ENCODE peak calls at places on chromosomes 13 and 19, in five cellular contexts. One of them, this sample, is unnamed. For H3K9me3, the result is how much of the 10 kb centered on the place peaks cover.

GRCh38 chr13:20901668-20902437 is 693 bp downstream of the XPO4 start:
- DNase-seq in PC-3: peak
- DNase-seq in suprapubic skin: no peak
- DNase-seq in CD8-positive, alpha-beta memory T cell: no peak
- DNase-seq in A673: peak
- DNase-seq in this sample: no peak

GRCh38 chr19:38455031-38455430 is 21.5 kb downstream of the RYR1 start:
- DNase-seq in PC-3: peak
- DNase-seq in suprapubic skin: no peak
- DNase-seq in CD8-positive, alpha-beta memory T cell: no peak
- DNase-seq in A673: peak
- DNase-seq in this sample: no peak

GRCh38 chr19:3135961-3136683 is at the start of gene GNA15:
- DNase-seq in PC-3: no peak
- DNase-seq in suprapubic skin: no peak
- DNase-seq in CD8-positive, alpha-beta memory T cell: no peak
- DNase-seq in A673: no peak
- DNase-seq in this sample: no peak

GRCh38 chr19:1434577-1435060 is 3.6 kb upstream of the RPS15 start:
- DNase-seq in PC-3: no peak
- DNase-seq in suprapubic skin: no peak
- DNase-seq in CD8-positive, alpha-beta memory T cell: no peak
- DNase-seq in A673: no peak
- DNase-seq in this sample: no peak

GRCh38 chr19:8208119-8208709 is 956 bp upstream of the CERS4 start:
- DNase-seq in PC-3: peak
- DNase-seq in suprapubic skin: no peak
- DNase-seq in CD8-positive, alpha-beta memory T cell: no peak
- DNase-seq in A673: no peak
- DNase-seq in this sample: no peak

GRCh38 chr13:108690726-108691125 is 61.3 kb downstream of the MYO16 start:
- DNase-seq in PC-3: no peak
- DNase-seq in suprapubic skin: no peak
- DNase-seq in CD8-positive, alpha-beta memory T cell: no peak
- DNase-seq in A673: no peak
- DNase-seq in this sample: no peak

GRCh38 chr19:55640043-55640576 is 692 bp upstream of the ZNF580 start:
- DNase-seq in PC-3: no peak
- DNase-seq in suprapubic skin: no peak
- DNase-seq in CD8-positive, alpha-beta memory T cell: peak
- DNase-seq in A673: peak
- DNase-seq in this sample: peak

GRCh38 chr19:38213911-38214625 is 10.0 kb downstream of the DPF1 start:
- DNase-seq in PC-3: peak
- DNase-seq in suprapubic skin: peak
- DNase-seq in CD8-positive, alpha-beta memory T cell: peak
- DNase-seq in A673: no peak
- DNase-seq in this sample: peak

GRCh38 chr19:55157064-55157908 is at the start of gene TNNI3:
- DNase-seq in PC-3: no peak
- DNase-seq in suprapubic skin: no peak
- DNase-seq in CD8-positive, alpha-beta memory T cell: no peak
- DNase-seq in A673: no peak
- DNase-seq in this sample: no peak

GRCh38 chr19:2503521-2504109 is 27.7 kb downstream of the GADD45B start:
- DNase-seq in PC-3: peak
- DNase-seq in suprapubic skin: no peak
- DNase-seq in CD8-positive, alpha-beta memory T cell: peak
- DNase-seq in A673: no peak
- DNase-seq in this sample: peak

GRCh38 chr13:64551755-64552154 is 2678.4 kb downstream of the PCDH9 start:
- DNase-seq in PC-3: peak
- DNase-seq in suprapubic skin: no peak
- DNase-seq in CD8-positive, alpha-beta memory T cell: no peak
- DNase-seq in A673: peak
- DNase-seq in this sample: no peak

GRCh38 chr19:29576043-29576442 is 30.0 kb upstream of the POP4 start:
- DNase-seq in PC-3: no peak
- DNase-seq in suprapubic skin: peak
- DNase-seq in CD8-positive, alpha-beta memory T cell: no peak
- DNase-seq in A673: no peak
- DNase-seq in this sample: no peak

GRCh38 chr19:29680447-29680846 is 15.2 kb downstream of the PLEKHF1 start:
- DNase-seq in PC-3: no peak
- DNase-seq in suprapubic skin: no peak
- DNase-seq in CD8-positive, alpha-beta memory T cell: peak
- DNase-seq in A673: no peak
- DNase-seq in this sample: peak

GRCh38 chr13:48068952-48069351 is 26.0 kb downstream of the MED4 start:
- DNase-seq in PC-3: no peak
- DNase-seq in suprapubic skin: no peak
- DNase-seq in CD8-positive, alpha-beta memory T cell: no peak
- DNase-seq in A673: no peak
- DNase-seq in this sample: no peak
- H3K9me3 ChIP-seq in PC-3: under half
- H3K9me3 ChIP-seq in suprapubic skin: under half
- H3K9me3 ChIP-seq in CD8-positive, alpha-beta memory T cell: under half
- H3K9me3 ChIP-seq in A673: under half
- H3K9me3 ChIP-seq in this sample: under half

GRCh38 chr13:33349996-33350826 is 64.7 kb upstream of the STARD13 start:
- DNase-seq in PC-3: peak
- DNase-seq in suprapubic skin: no peak
- DNase-seq in CD8-positive, alpha-beta memory T cell: no peak
- DNase-seq in A673: peak
- DNase-seq in this sample: no peak

GRCh38 chr13:33345842-33346241 is 60.3 kb upstream of the STARD13 start:
- DNase-seq in PC-3: no peak
- DNase-seq in suprapubic skin: no peak
- DNase-seq in CD8-positive, alpha-beta memory T cell: no peak
- DNase-seq in A673: no peak
- DNase-seq in this sample: no peak

GRCh38 chr13:33347866-33348265 is 62.3 kb upstream of the STARD13 start:
- DNase-seq in PC-3: no peak
- DNase-seq in suprapubic skin: no peak
- DNase-seq in CD8-positive, alpha-beta memory T cell: no peak
- DNase-seq in A673: no peak
- DNase-seq in this sample: no peak

GRCh38 chr13:33349314-33349995 is 63.9 kb upstream of the STARD13 start:
- DNase-seq in PC-3: peak
- DNase-seq in suprapubic skin: no peak
- DNase-seq in CD8-positive, alpha-beta memory T cell: no peak
- DNase-seq in A673: peak
- DNase-seq in this sample: no peak

DNA sequence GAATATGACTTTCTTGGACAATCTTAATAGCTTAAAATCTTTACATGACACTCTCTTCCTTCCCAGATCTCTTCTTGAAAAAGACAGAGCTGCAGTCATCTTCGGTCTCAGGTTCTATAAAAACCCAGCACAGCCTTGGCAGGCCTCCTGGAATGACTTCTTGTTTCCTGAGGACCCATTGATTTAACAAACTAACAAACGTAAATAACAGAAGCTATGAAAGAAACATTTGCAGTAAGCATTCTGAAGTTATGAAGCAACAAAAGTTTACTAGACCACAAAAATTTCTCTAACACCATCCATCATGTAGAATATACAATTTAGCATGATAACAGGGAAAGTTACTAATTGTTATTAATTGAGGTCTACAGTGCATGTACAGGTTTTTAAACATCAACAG is 62.8 kb upstream of the STARD13 start:
- DNase-seq in PC-3: peak
- DNase-seq in suprapubic skin: no peak
- DNase-seq in CD8-positive, alpha-beta memory T cell: no peak
- DNase-seq in A673: no peak
- DNase-seq in this sample: no peak
- H3K27ac ChIP-seq in PC-3: peak
- H3K27ac ChIP-seq in suprapubic skin: no peak
- H3K27ac ChIP-seq in CD8-positive, alpha-beta memory T cell: no peak
- H3K27ac ChIP-seq in A673: no peak
- H3K27ac ChIP-seq in this sample: no peak

GRCh38 chr19:19821366-19822147 is at the start of gene ZNF506:
- DNase-seq in PC-3: peak
- DNase-seq in suprapubic skin: peak
- DNase-seq in CD8-positive, alpha-beta memory T cell: peak
- DNase-seq in A673: peak
- DNase-seq in this sample: peak
- H3K9me3 ChIP-seq in PC-3: under half
- H3K9me3 ChIP-seq in suprapubic skin: under half
- H3K9me3 ChIP-seq in CD8-positive, alpha-beta memory T cell: under half
- H3K9me3 ChIP-seq in A673: under half
- H3K9me3 ChIP-seq in this sample: under half

DNA sequence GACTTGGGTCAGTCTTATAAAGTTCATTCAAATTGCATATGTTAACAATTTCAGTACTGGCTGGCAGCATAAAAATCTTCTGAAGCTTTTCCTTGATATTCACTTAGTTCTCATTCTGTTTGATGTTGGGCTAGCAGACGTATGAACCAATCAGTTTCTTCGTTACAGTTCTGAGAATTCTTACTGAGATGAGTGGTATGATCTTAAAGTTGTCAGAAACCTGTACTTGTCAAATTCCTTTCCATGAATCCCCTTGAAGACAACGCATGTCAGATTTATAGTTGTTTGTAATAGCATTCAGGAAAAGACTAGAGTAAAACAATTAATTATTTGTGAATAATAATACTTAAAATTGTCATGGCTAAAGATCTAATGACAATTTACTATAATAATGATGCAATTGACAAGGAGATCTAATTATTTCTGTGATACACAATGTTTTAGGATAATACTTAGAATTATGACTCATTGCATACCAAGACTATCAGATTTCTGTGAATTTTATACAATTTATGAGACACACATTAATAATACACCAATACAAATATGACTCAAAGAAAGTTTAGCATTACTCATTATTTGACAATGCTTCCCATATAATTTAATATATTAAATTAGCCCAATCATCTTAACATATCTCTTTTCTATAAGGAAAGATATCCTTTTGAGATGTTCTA is 447.2 kb downstream of the RFC3 start:
- DNase-seq in PC-3: peak
- DNase-seq in suprapubic skin: no peak
- DNase-seq in CD8-positive, alpha-beta memory T cell: no peak
- DNase-seq in A673: no peak
- DNase-seq in this sample: no peak
- H3K27ac ChIP-seq in PC-3: peak
- H3K27ac ChIP-seq in suprapubic skin: no peak
- H3K27ac ChIP-seq in CD8-positive, alpha-beta memory T cell: no peak
- H3K27ac ChIP-seq in A673: no peak
- H3K27ac ChIP-seq in this sample: no peak

DNA sequence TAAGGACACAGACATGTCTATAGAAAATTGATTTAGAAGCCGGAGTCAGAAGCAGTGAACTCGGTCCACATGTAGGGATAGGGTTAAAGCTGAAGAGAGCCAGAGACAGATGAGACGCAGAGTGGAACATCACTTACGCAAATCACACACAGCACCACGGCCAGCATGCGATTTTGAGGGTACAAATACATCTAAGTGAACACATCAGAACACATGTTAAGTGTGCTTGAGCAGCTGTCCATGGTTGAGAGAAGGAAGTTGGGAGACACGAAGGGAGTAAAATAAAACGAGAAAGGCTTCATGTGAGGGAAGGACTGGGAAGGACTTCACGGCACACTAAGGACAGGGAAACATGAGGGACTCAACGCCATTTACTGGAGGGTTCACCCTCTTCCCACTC is 25.4 kb upstream of the SIGLEC11 start:
- DNase-seq in PC-3: no peak
- DNase-seq in suprapubic skin: no peak
- DNase-seq in CD8-positive, alpha-beta memory T cell: no peak
- DNase-seq in A673: no peak
- DNase-seq in this sample: no peak
- H3K9me3 ChIP-seq in PC-3: under half
- H3K9me3 ChIP-seq in suprapubic skin: under half
- H3K9me3 ChIP-seq in CD8-positive, alpha-beta memory T cell: under half
- H3K9me3 ChIP-seq in A673: under half
- H3K9me3 ChIP-seq in this sample: under half

GRCh38 chr19:47228937-47229673 is 1.9 kb downstream of the BBC3 start:
- DNase-seq in PC-3: no peak
- DNase-seq in suprapubic skin: no peak
- DNase-seq in CD8-positive, alpha-beta memory T cell: peak
- DNase-seq in A673: no peak
- DNase-seq in this sample: peak
- H3K27ac ChIP-seq in PC-3: no peak
- H3K27ac ChIP-seq in suprapubic skin: peak
- H3K27ac ChIP-seq in CD8-positive, alpha-beta memory T cell: peak
- H3K27ac ChIP-seq in A673: no peak
- H3K27ac ChIP-seq in this sample: peak

GRCh38 chr19:45906221-45906620 is 3.8 kb upstream of the MYPOP start:
- DNase-seq in PC-3: peak
- DNase-seq in suprapubic skin: no peak
- DNase-seq in CD8-positive, alpha-beta memory T cell: no peak
- DNase-seq in A673: no peak
- DNase-seq in this sample: no peak
- H3K9me3 ChIP-seq in PC-3: under half
- H3K9me3 ChIP-seq in suprapubic skin: under half
- H3K9me3 ChIP-seq in CD8-positive, alpha-beta memory T cell: under half
- H3K9me3 ChIP-seq in A673: under half
- H3K9me3 ChIP-seq in this sample: under half

DNA sequence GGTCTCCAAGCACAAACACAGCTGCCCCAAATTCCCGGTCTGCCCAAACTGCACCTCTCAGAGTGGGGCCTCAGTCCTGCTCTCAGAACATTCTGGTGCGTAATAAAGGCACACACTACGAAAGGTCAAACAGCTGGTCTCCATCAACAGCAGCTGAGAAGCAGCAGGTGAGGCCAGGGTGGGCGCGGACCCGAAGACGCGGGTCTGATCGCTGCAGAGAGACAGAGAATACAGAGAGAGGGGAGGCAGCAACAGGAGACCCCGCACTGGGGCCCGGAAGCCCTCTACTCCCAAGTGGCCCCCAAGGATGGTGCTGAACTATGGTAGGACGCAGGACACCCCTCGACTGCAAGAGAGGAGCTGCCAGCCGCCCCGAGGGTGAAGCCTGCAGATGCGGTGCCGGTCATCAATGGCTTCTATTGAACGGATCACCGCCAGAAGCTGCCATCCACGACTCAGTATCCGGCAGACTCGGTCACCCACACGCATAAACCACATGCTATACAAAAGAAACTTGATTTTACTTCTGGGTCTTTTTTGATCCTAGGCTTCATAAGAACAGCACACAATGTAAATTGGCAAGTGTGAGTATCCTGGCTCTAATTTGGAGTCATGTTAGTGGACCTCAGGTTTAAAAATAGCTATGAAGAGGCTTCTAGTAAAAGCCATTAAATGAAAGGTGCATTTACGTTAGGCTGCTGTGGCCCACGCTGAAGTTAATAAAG is 33.4 kb downstream of the STK24 start:
- DNase-seq in PC-3: no peak
- DNase-seq in suprapubic skin: no peak
- DNase-seq in CD8-positive, alpha-beta memory T cell: no peak
- DNase-seq in A673: no peak
- DNase-seq in this sample: no peak
- H3K27ac ChIP-seq in PC-3: no peak
- H3K27ac ChIP-seq in suprapubic skin: peak
- H3K27ac ChIP-seq in CD8-positive, alpha-beta memory T cell: no peak
- H3K27ac ChIP-seq in A673: no peak
- H3K27ac ChIP-seq in this sample: no peak

This sample was measured in CD4-positive, alpha-beta T cell.